ENCODE peak calls at places on chromosomes 2 and 18, in five cellular contexts. One of them, this sample, is unnamed.

GRCh38 chr2:30305235-30305634 is 73.9 kb downstream of the LBH start:
- DNase-seq in CD8-positive, alpha-beta T cell: no peak
- DNase-seq in mammary epithelial cell: peak
- DNase-seq in dermis blood vessel endothelial cell: no peak
- DNase-seq in non-pigmented ciliary epithelial cell: no peak
- DNase-seq in this sample: no peak

GRCh38 chr2:151762694-151763093 is 28.4 kb upstream of the NEB start:
- DNase-seq in CD8-positive, alpha-beta T cell: no peak
- DNase-seq in mammary epithelial cell: no peak
- DNase-seq in dermis blood vessel endothelial cell: no peak
- DNase-seq in non-pigmented ciliary epithelial cell: no peak
- DNase-seq in this sample: no peak

GRCh38 chr2:122697415-122697814 is 942.0 kb downstream of the TSN start:
- DNase-seq in CD8-positive, alpha-beta T cell: no peak
- DNase-seq in mammary epithelial cell: no peak
- DNase-seq in dermis blood vessel endothelial cell: no peak
- DNase-seq in non-pigmented ciliary epithelial cell: no peak
- DNase-seq in this sample: no peak

GRCh38 chr2:230864605-230865323 is at the start of gene ITM2C:
- DNase-seq in CD8-positive, alpha-beta T cell: peak
- DNase-seq in mammary epithelial cell: peak
- DNase-seq in dermis blood vessel endothelial cell: peak
- DNase-seq in non-pigmented ciliary epithelial cell: no peak
- DNase-seq in this sample: peak

GRCh38 chr18:79465392-79465991 is 69.8 kb downstream of the NFATC1 start:
- DNase-seq in CD8-positive, alpha-beta T cell: no peak
- DNase-seq in mammary epithelial cell: no peak
- DNase-seq in dermis blood vessel endothelial cell: peak
- DNase-seq in non-pigmented ciliary epithelial cell: no peak
- DNase-seq in this sample: no peak

GRCh38 chr2:207632575-207633492 is 7.6 kb upstream of the METTL21A start:
- DNase-seq in CD8-positive, alpha-beta T cell: no peak
- DNase-seq in mammary epithelial cell: peak
- DNase-seq in dermis blood vessel endothelial cell: no peak
- DNase-seq in non-pigmented ciliary epithelial cell: no peak
- DNase-seq in this sample: no peak

GRCh38 chr2:81196383-81196851 is 891.9 kb upstream of the LRRTM1 start:
- DNase-seq in CD8-positive, alpha-beta T cell: no peak
- DNase-seq in mammary epithelial cell: no peak
- DNase-seq in dermis blood vessel endothelial cell: no peak
- DNase-seq in non-pigmented ciliary epithelial cell: no peak
- DNase-seq in this sample: no peak

GRCh38 chr2:222959358-222959757 is 92.6 kb upstream of the KCNE4 start:
- DNase-seq in CD8-positive, alpha-beta T cell: no peak
- DNase-seq in mammary epithelial cell: peak
- DNase-seq in dermis blood vessel endothelial cell: peak
- DNase-seq in non-pigmented ciliary epithelial cell: peak
- DNase-seq in this sample: no peak

GRCh38 chr2:38516122-38516521 is 86.6 kb downstream of the HNRNPLL start:
- DNase-seq in CD8-positive, alpha-beta T cell: no peak
- DNase-seq in mammary epithelial cell: no peak
- DNase-seq in dermis blood vessel endothelial cell: no peak
- DNase-seq in non-pigmented ciliary epithelial cell: no peak
- DNase-seq in this sample: no peak

GRCh38 chr18:58227361-58227930 is 183.4 kb downstream of the NEDD4L start:
- DNase-seq in CD8-positive, alpha-beta T cell: no peak
- DNase-seq in mammary epithelial cell: no peak
- DNase-seq in dermis blood vessel endothelial cell: no peak
- DNase-seq in non-pigmented ciliary epithelial cell: no peak
- DNase-seq in this sample: no peak

GRCh38 chr2:61158356-61158944 is 3.5 kb upstream of the C2orf74 start:
- DNase-seq in CD8-positive, alpha-beta T cell: no peak
- DNase-seq in mammary epithelial cell: no peak
- DNase-seq in dermis blood vessel endothelial cell: no peak
- DNase-seq in non-pigmented ciliary epithelial cell: no peak
- DNase-seq in this sample: no peak

This sample was measured in CD8-positive, alpha-beta memory T cell.